ENCODE peak calls at places on chromosomes 12 and 14, in eight cellular contexts. One of them, this sample, is unnamed.
A peak's percentile ranks its signal among the peaks of the same experiment; 100 is the strongest.

GRCh38 chr12:2395352-2395977 is 342.7 kb downstream of the CACNA1C start:
- DNase-seq in Peyer's patch: peak; percentile 62
- DNase-seq in uterus: no peak
- DNase-seq in A549: peak; percentile 52
- DNase-seq in H1: peak; percentile 41
- DNase-seq in prostate gland: no peak
- DNase-seq in GM12892: no peak
- DNase-seq in HCT116: peak; percentile 40
- DNase-seq in this sample: peak; percentile 55

GRCh38 chr12:67320614-67321305 is 51.6 kb downstream of the CAND1 start:
- DNase-seq in GM12892: no peak
- DNase-seq in A549: no peak
- DNase-seq in uterus: no peak
- DNase-seq in Peyer's patch: no peak
- DNase-seq in HCT116: no peak
- DNase-seq in H1: no peak
- DNase-seq in prostate gland: no peak
- DNase-seq in this sample: no peak

GRCh38 chr14:53946071-53946403 is 10.6 kb downstream of the BMP4 start:
- DNase-seq in Peyer's patch: no peak
- DNase-seq in A549: no peak
- DNase-seq in HCT116: no peak
- DNase-seq in prostate gland: no peak
- DNase-seq in GM12892: no peak
- DNase-seq in H1: no peak
- DNase-seq in uterus: no peak
- DNase-seq in this sample: no peak

GRCh38 chr14:95156153-95156764 is 1.1 kb downstream of the DICER1 start:
- DNase-seq in uterus: no peak
- DNase-seq in HCT116: no peak
- DNase-seq in Peyer's patch: no peak
- DNase-seq in H1: no peak
- DNase-seq in GM12892: no peak
- DNase-seq in A549: no peak
- DNase-seq in prostate gland: no peak
- DNase-seq in this sample: no peak

GRCh38 chr12:41962171-41962572 is 182.5 kb downstream of the GXYLT1 start:
- DNase-seq in A549: no peak
- DNase-seq in GM12892: no peak
- DNase-seq in uterus: no peak
- DNase-seq in HCT116: no peak
- DNase-seq in Peyer's patch: no peak
- DNase-seq in H1: no peak
- DNase-seq in prostate gland: no peak
- DNase-seq in this sample: no peak

GRCh38 chr12:93103154-93103553 is 174.1 kb upstream of the EEA1 start:
- DNase-seq in uterus: no peak
- DNase-seq in Peyer's patch: no peak
- DNase-seq in GM12892: no peak
- DNase-seq in H1: no peak
- DNase-seq in prostate gland: peak; percentile 64
- DNase-seq in A549: no peak
- DNase-seq in HCT116: no peak
- DNase-seq in this sample: no peak

GRCh38 chr12:47419500-47419899 is 286.3 kb downstream of the RPAP3 start:
- DNase-seq in Peyer's patch: no peak
- DNase-seq in uterus: no peak
- DNase-seq in prostate gland: no peak
- DNase-seq in HCT116: no peak
- DNase-seq in GM12892: no peak
- DNase-seq in A549: no peak
- DNase-seq in H1: no peak
- DNase-seq in this sample: no peak

GRCh38 chr14:104138891-104139459 is 588 bp downstream of the KIF26A start:
- DNase-seq in H1: no peak
- DNase-seq in A549: no peak
- DNase-seq in uterus: no peak
- DNase-seq in prostate gland: no peak
- DNase-seq in HCT116: no peak
- DNase-seq in GM12892: no peak
- DNase-seq in Peyer's patch: peak; percentile 47
- DNase-seq in this sample: no peak

GRCh38 chr12:32891956-32892355 is 4.6 kb downstream of the PKP2 start:
- DNase-seq in uterus: no peak
- DNase-seq in Peyer's patch: no peak
- DNase-seq in GM12892: no peak
- DNase-seq in HCT116: no peak
- DNase-seq in A549: peak; percentile 43
- DNase-seq in H1: no peak
- DNase-seq in prostate gland: no peak
- DNase-seq in this sample: peak; percentile 48

GRCh38 chr14:34203271-34203722 is 252.4 kb upstream of the EGLN3 start:
- DNase-seq in uterus: no peak
- DNase-seq in GM12892: no peak
- DNase-seq in Peyer's patch: no peak
- DNase-seq in HCT116: no peak
- DNase-seq in H1: no peak
- DNase-seq in prostate gland: peak; percentile 67
- DNase-seq in A549: no peak
- DNase-seq in this sample: no peak

GRCh38 chr14:92770454-92770853 is 22.0 kb upstream of the LGMN start:
- DNase-seq in HCT116: no peak
- DNase-seq in prostate gland: no peak
- DNase-seq in uterus: no peak
- DNase-seq in H1: no peak
- DNase-seq in A549: no peak
- DNase-seq in Peyer's patch: no peak
- DNase-seq in GM12892: no peak
- DNase-seq in this sample: no peak

GRCh38 chr14:92352158-92352985 is 29.4 kb downstream of the SLC24A4 start:
- DNase-seq in Peyer's patch: no peak
- DNase-seq in H1: peak; percentile 10
- DNase-seq in A549: peak; percentile 34
- DNase-seq in GM12892: no peak
- DNase-seq in prostate gland: no peak
- DNase-seq in uterus: no peak
- DNase-seq in HCT116: peak; percentile 40
- DNase-seq in this sample: peak; percentile 27

GRCh38 chr12:116881325-116881866 is at the start of gene HRK:
- DNase-seq in prostate gland: no peak
- DNase-seq in A549: no peak
- DNase-seq in GM12892: no peak
- DNase-seq in Peyer's patch: no peak
- DNase-seq in uterus: no peak
- DNase-seq in HCT116: no peak
- DNase-seq in H1: no peak
- DNase-seq in this sample: no peak

GRCh38 chr14:64234877-64235651 is 59.1 kb downstream of the ESR2 start:
- DNase-seq in H1: no peak
- DNase-seq in uterus: no peak
- DNase-seq in prostate gland: no peak
- DNase-seq in HCT116: no peak
- DNase-seq in GM12892: no peak
- DNase-seq in Peyer's patch: no peak
- DNase-seq in A549: no peak
- DNase-seq in this sample: peak; percentile 50

GRCh38 chr12:121580959-121581680 is at the start of gene KDM2B:
- DNase-seq in prostate gland: peak; percentile 9
- DNase-seq in Peyer's patch: no peak
- DNase-seq in H1: no peak
- DNase-seq in uterus: peak; percentile 38
- DNase-seq in A549: no peak
- DNase-seq in GM12892: no peak
- DNase-seq in HCT116: no peak
- DNase-seq in this sample: no peak

GRCh38 chr12:59972941-59973340 is 377.1 kb downstream of the SLC16A7 start:
- DNase-seq in prostate gland: no peak
- DNase-seq in GM12892: no peak
- DNase-seq in H1: no peak
- DNase-seq in HCT116: peak; percentile 50
- DNase-seq in Peyer's patch: no peak
- DNase-seq in A549: no peak
- DNase-seq in uterus: no peak
- DNase-seq in this sample: no peak

GRCh38 chr14:50366115-50366514 is 30.6 kb downstream of the CDKL1 start:
- DNase-seq in A549: no peak
- DNase-seq in H1: no peak
- DNase-seq in HCT116: no peak
- DNase-seq in prostate gland: no peak
- DNase-seq in uterus: no peak
- DNase-seq in GM12892: no peak
- DNase-seq in Peyer's patch: peak; percentile 67
- DNase-seq in this sample: no peak

DNA sequence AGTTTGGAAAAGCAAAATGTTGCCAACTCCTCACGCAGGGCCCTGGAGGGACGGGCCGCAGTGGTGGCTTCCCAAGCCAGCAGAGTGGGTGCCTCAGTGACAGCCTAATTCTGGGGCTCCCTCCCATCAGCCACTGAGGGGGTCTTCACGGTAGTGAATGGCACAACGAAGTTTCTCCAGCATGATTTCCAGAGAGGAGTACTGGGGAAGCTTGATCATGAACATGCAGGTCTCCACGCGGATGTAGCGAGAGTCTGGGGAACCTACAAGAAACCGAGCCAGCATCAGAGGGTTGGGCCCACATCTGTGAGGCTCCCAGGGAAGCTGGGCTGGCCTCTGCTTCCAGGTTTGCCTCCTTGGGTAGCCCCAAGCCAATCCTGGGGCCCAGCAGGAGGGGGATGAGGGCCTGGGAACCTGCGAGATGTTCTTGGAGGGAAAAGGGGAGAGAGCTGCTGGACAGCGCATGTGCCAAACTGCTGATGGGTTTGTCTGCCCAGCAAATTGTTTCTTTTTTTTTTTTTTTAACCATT is 37.0 kb downstream of the TRAFD1 start:
- DNase-seq in H1: no peak
- DNase-seq in A549: no peak
- DNase-seq in GM12892: no peak
- DNase-seq in HCT116: no peak
- DNase-seq in prostate gland: no peak
- DNase-seq in uterus: no peak
- DNase-seq in Peyer's patch: no peak
- DNase-seq in this sample: no peak
- TF ChIP-seq POLR2A in H1: no peak
- TF ChIP-seq POLR2A in A549: no peak
- TF ChIP-seq POLR2A in GM12892: no peak
- TF ChIP-seq POLR2A in HCT116: no peak
- TF ChIP-seq POLR2A in prostate gland: no peak
- TF ChIP-seq POLR2A in uterus: no peak
- TF ChIP-seq POLR2A in Peyer's patch: no peak
- TF ChIP-seq POLR2A in this sample: no peak

GRCh38 chr14:105419305-105420091 is at the start of gene MTA1:
- DNase-seq in HCT116: no peak
- DNase-seq in H1: no peak
- DNase-seq in A549: no peak
- DNase-seq in GM12892: peak; percentile 79
- DNase-seq in prostate gland: no peak
- DNase-seq in Peyer's patch: peak; percentile 73
- DNase-seq in uterus: no peak
- DNase-seq in this sample: peak; percentile 71
- TF ChIP-seq POLR2A in HCT116: no peak
- TF ChIP-seq POLR2A in H1: no peak
- TF ChIP-seq POLR2A in A549: peak; percentile 41
- TF ChIP-seq POLR2A in GM12892: no peak
- TF ChIP-seq POLR2A in prostate gland: no peak
- TF ChIP-seq POLR2A in Peyer's patch: peak; percentile 28
- TF ChIP-seq POLR2A in uterus: no peak
- TF ChIP-seq POLR2A in this sample: peak; percentile 26

GRCh38 chr12:95648990-95649791 is 97.9 kb upstream of the USP44 start:
- DNase-seq in A549: peak; percentile 76
- DNase-seq in prostate gland: peak; percentile 79
- DNase-seq in HCT116: peak; percentile 64
- DNase-seq in Peyer's patch: no peak
- DNase-seq in GM12892: no peak
- DNase-seq in H1: no peak
- DNase-seq in uterus: no peak
- DNase-seq in this sample: peak; percentile 69
- TF ChIP-seq POLR2A in A549: no peak
- TF ChIP-seq POLR2A in prostate gland: no peak
- TF ChIP-seq POLR2A in HCT116: no peak
- TF ChIP-seq POLR2A in Peyer's patch: no peak
- TF ChIP-seq POLR2A in GM12892: no peak
- TF ChIP-seq POLR2A in H1: no peak
- TF ChIP-seq POLR2A in uterus: no peak
- TF ChIP-seq POLR2A in this sample: no peak

GRCh38 chr14:102086346-102086971 is 385 bp downstream of the HSP90AA1 start:
- DNase-seq in prostate gland: peak; percentile 23
- DNase-seq in HCT116: no peak
- DNase-seq in uterus: peak; percentile 45
- DNase-seq in H1: no peak
- DNase-seq in Peyer's patch: peak; percentile 73
- DNase-seq in GM12892: no peak
- DNase-seq in A549: no peak
- DNase-seq in this sample: no peak
- TF ChIP-seq POLR2A in prostate gland: no peak
- TF ChIP-seq POLR2A in HCT116: no peak
- TF ChIP-seq POLR2A in uterus: no peak
- TF ChIP-seq POLR2A in H1: no peak
- TF ChIP-seq POLR2A in Peyer's patch: no peak
- TF ChIP-seq POLR2A in GM12892: no peak
- TF ChIP-seq POLR2A in A549: no peak
- TF ChIP-seq POLR2A in this sample: no peak

GRCh38 chr12:49673446-49674317 is 33.5 kb downstream of the FMNL3 start:
- DNase-seq in uterus: peak; percentile 95
- DNase-seq in GM12892: no peak
- DNase-seq in A549: no peak
- DNase-seq in HCT116: no peak
- DNase-seq in Peyer's patch: peak; percentile 81
- DNase-seq in prostate gland: peak; percentile 86
- DNase-seq in H1: no peak
- DNase-seq in this sample: peak; percentile 67
- TF ChIP-seq POLR2A in uterus: peak; percentile 93
- TF ChIP-seq POLR2A in GM12892: no peak
- TF ChIP-seq POLR2A in A549: no peak
- TF ChIP-seq POLR2A in HCT116: no peak
- TF ChIP-seq POLR2A in Peyer's patch: peak; percentile 33
- TF ChIP-seq POLR2A in prostate gland: peak; percentile 69
- TF ChIP-seq POLR2A in H1: no peak
- TF ChIP-seq POLR2A in this sample: peak; percentile 26